ENCODE peak calls at places on chromosomes 1 and 21, in four cellular contexts. W is H1, N is sigmoid colon, H is HepG2. G is an unnamed sample. For H3K4me1, the result is how much of the 10 kb centered on the place peaks cover.

GRCh38 chr1:158007949-158008386 is 14.5 kb downstream of the KIRREL1 start:
- DNase-seq in W (no peak), N (no peak), H (no peak), G (no peak)

GRCh38 chr1:227734546-227734857 is 600 bp downstream of the JMJD4 start:
- DNase-seq in W (no peak), N (no peak), H (no peak), G (peak)

GRCh38 chr1:178278135-178278534 is 184.2 kb downstream of the RASAL2 start:
- DNase-seq in W (no peak), N (no peak), H (no peak), G (no peak)

GRCh38 chr21:45080639-45081414 is 6.4 kb downstream of the ADARB1 start:
- DNase-seq in W (no peak), N (peak), H (no peak), G (no peak)

GRCh38 chr1:17874231-17874630 is 119.1 kb downstream of the ACTL8 start:
- DNase-seq in W (no peak), N (no peak), H (no peak), G (no peak)

GRCh38 chr1:15224903-15225485 is 22.0 kb upstream of the FHAD1 start:
- DNase-seq in W (no peak), N (peak), H (no peak), G (no peak)

GRCh38 chr1:204826970-204827369 is 43.7 kb upstream of the NFASC start:
- DNase-seq in W (peak), N (no peak), H (peak), G (peak)

GRCh38 chr21:33036430-33037162 is 10.9 kb downstream of the OLIG2 start:
- DNase-seq in W (peak), N (peak), H (no peak), G (no peak)

GRCh38 chr1:202244841-202245261 is 51.3 kb downstream of the LGR6 start:
- DNase-seq in W (no peak), N (peak), H (no peak), G (no peak)

GRCh38 chr1:146036241-146036989 is 14.9 kb upstream of the HJV start:
- DNase-seq in W (no peak), N (no peak), H (peak), G (no peak)

GRCh38 chr1:207851696-207852095 is 59.2 kb downstream of the CD34 start:
- DNase-seq in W (no peak), N (no peak), H (no peak), G (no peak)

GRCh38 chr1:16608838-16609560 is 4.4 kb downstream of the NBPF1 start:
- DNase-seq in W (peak), N (peak), H (no peak), G (no peak)

GRCh38 chr1:200473698-200474371 is 64.0 kb upstream of the ZNF281 start:
- DNase-seq in W (no peak), N (no peak), H (no peak), G (no peak)

GRCh38 chr1:151968058-151968457 is 25.6 kb downstream of the S100A10 start:
- DNase-seq in W (peak), N (no peak), H (peak), G (peak)

GRCh38 chr1:53600486-53600885 is 138.5 kb downstream of the GLIS1 start:
- DNase-seq in W (no peak), N (peak), H (no peak), G (no peak)

DNA sequence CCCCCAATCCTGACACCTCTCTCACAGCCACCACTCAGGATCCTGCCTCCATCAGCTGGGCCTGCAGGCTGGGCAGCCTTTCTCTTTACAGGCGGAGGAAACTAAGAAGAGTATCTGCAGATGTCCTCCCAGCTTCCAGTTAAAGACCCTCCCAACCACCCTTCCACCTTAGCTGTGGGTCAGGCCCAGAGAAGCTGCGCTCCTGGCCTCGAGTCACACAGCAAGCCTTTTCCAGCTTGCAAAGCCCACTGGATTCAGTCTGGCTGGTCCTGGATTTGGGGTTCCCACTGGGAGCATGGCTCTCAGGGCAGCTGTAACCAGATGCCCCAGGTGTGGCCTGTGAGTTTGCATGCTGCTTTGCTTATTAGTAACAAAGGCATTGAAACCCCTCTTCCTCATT is 19.9 kb downstream of the KCNQ4 start:
- DNase-seq in W (no peak), N (no peak), H (no peak), G (peak)
- H3K27ac ChIP-seq in W (no peak), N (peak), H (no peak), G (no peak)

GRCh38 chr1:19715334-19716203 is 50.9 kb downstream of the HTR6 start:
- DNase-seq in W (peak), N (peak), H (peak), G (peak)
- TF ChIP-seq POLR2AphosphoS5 in W (no peak), N (no peak), H (no peak), G (no peak)

DNA sequence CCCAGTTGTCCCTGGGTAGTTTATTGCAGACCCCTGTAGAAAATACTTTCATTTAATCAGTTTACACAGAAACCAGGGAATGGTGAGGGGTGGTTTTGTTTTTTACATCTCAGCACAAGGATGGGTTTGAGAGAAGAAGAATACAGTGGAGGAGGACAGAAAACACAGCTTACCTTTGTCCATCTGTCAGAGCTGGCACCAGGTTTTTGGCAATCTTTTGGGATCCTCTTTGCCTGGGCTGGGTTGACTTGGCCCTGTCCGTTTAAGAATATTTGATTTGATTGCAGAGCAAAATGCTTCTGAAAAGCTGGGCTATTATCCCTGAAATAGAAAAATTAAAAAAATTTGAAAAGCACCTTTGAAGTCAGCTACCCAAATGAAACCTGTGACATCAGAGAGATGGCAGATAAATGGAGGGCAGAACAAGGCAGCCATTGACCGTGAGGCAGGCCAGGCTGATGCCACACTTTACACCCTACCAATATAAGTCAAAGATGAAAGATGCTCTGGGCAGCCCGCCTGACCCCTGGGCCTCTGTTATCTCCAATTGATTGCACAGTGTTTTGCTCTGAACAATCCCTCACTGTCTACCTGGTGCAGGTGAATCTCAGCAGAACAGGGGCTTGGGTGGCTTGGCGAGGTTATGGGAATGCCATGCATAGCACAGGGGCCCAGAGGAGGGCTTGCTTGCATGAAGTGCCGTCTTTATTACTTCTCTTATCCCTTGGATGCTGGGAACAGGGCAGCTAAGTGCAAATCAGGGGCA is 218.8 kb downstream of the LMX1A start:
- DNase-seq in W (no peak), N (no peak), H (peak), G (no peak)
- H3K4me1 ChIP-seq in W (under half), N (under half), H (under half), G (under half)

GRCh38 chr1:28173151-28173979 is 3.1 kb downstream of the PTAFR start:
- DNase-seq in W (no peak), N (no peak), H (peak), G (no peak)
- H3K27ac ChIP-seq in W (no peak), N (peak), H (no peak), G (no peak)

GRCh38 chr1:35530946-35531345 is 26.3 kb downstream of the KIAA0319L start:
- DNase-seq in W (no peak), N (no peak), H (no peak), G (no peak)
- TF ChIP-seq POLR2AphosphoS5 in W (no peak), N (no peak), H (no peak), G (no peak)

GRCh38 chr1:218371927-218372672 is 27.0 kb downstream of the TGFB2 start:
- DNase-seq in W (no peak), N (peak), H (peak), G (no peak)
- H3K4me1 ChIP-seq in W (under half), N (under half), H (half or more), G (under half)

GRCh38 chr1:38028671-38029070 is 16.1 kb downstream of the UTP11 start:
- DNase-seq in W (peak), N (peak), H (no peak), G (peak)
- H3K27ac ChIP-seq in W (no peak), N (peak), H (no peak), G (peak)

G was measured in GM23338.